ENCODE peak calls at places on chromosomes 12 and 14, in four cellular contexts. E is T-helper 1 cell, D is amniotic stem cell, T is GM12865. A is an unnamed sample.

GRCh38 chr12:71216725-71217579 is 59.2 kb upstream of the TSPAN8 start:
- DNase-seq in E (no peak), D (no peak), T (peak; percentile 32), A (no peak)

GRCh38 chr14:31934767-31935266 is 142.3 kb upstream of the ARHGAP5 start:
- DNase-seq in E (no peak), D (no peak), T (peak; percentile 10), A (no peak)

GRCh38 chr14:103422981-103423600 is 37.9 kb downstream of the MARK3 start:
- DNase-seq in E (no peak), D (no peak), T (peak; percentile 38), A (no peak)

GRCh38 chr12:91778938-91779400 is 366.7 kb downstream of the BTG1 start:
- DNase-seq in E (peak; percentile 15), D (peak; percentile 78), T (peak; percentile 94), A (peak; percentile 15)

GRCh38 chr12:88339254-88339949 is 197.3 kb downstream of the TMTC3 start:
- DNase-seq in E (no peak), D (no peak), T (peak; percentile 2), A (no peak)

GRCh38 chr14:104693482-104694431 is 4.3 kb downstream of the INF2 start:
- DNase-seq in E (no peak), D (no peak), T (no peak), A (no peak)

GRCh38 chr12:115574831-115575230 is 702.7 kb downstream of the MED13L start:
- DNase-seq in E (no peak), D (no peak), T (no peak), A (no peak)

GRCh38 chr12:10521555-10521954 is 15.9 kb downstream of the EIF2S3B start:
- DNase-seq in E (no peak), D (no peak), T (no peak), A (no peak)

GRCh38 chr14:22739423-22739822 is 27.1 kb upstream of the OXA1L start:
- DNase-seq in E (no peak), D (no peak), T (no peak), A (no peak)

GRCh38 chr12:95653761-95654546 is 102.7 kb upstream of the USP44 start:
- DNase-seq in E (no peak), D (peak; percentile 12), T (peak; percentile 5), A (no peak)

GRCh38 chr14:97459180-97459579 is 662.0 kb downstream of the VRK1 start:
- DNase-seq in E (no peak), D (no peak), T (no peak), A (no peak)

GRCh38 chr12:48936379-48936979 is 11.2 kb upstream of the FKBP11 start:
- DNase-seq in E (peak; percentile 81), D (peak; percentile 26), T (peak; percentile 76), A (peak; percentile 69)

GRCh38 chr12:114918535-114919233 is 234.7 kb upstream of the TBX3 start:
- DNase-seq in E (no peak), D (no peak), T (no peak), A (no peak)

GRCh38 chr12:102950107-102950949 is 7.1 kb upstream of the ASCL1 start:
- DNase-seq in E (no peak), D (no peak), T (peak; percentile 35), A (no peak)

GRCh38 chr12:97837401-97837800 is 374.8 kb downstream of the RMST start:
- DNase-seq in E (no peak), D (no peak), T (no peak), A (no peak)

GRCh38 chr14:54444003-54444402 is 2.8 kb upstream of the CNIH1 start:
- DNase-seq in E (no peak), D (no peak), T (no peak), A (no peak)

GRCh38 chr14:31386271-31386670 is 34.1 kb downstream of the HEATR5A start:
- DNase-seq in E (no peak), D (no peak), T (no peak), A (no peak)

GRCh38 chr12:118727967-118728366 is 253.4 kb upstream of the SRRM4 start:
- DNase-seq in E (no peak), D (no peak), T (no peak), A (no peak)

GRCh38 chr12:49703647-49704137 is 3.5 kb downstream of the FMNL3 start:
- DNase-seq in E (peak; percentile 15), D (no peak), T (peak; percentile 87), A (peak; percentile 27)

GRCh38 chr14:38073641-38074040 is 134.1 kb upstream of the SSTR1 start:
- DNase-seq in E (no peak), D (no peak), T (no peak), A (no peak)

GRCh38 chr12:19316420-19316819 is 122.9 kb upstream of the AEBP2 start:
- DNase-seq in E (no peak), D (no peak), T (no peak), A (no peak)

GRCh38 chr12:28215021-28215420 is 24.8 kb downstream of the CCDC91 start:
- DNase-seq in E (no peak), D (no peak), T (no peak), A (no peak)

GRCh38 chr14:105273062-105273461 is 24.7 kb downstream of the BTBD6 start:
- DNase-seq in E (no peak), D (no peak), T (no peak), A (no peak)

GRCh38 chr12:130948136-130948535 is 5.6 kb upstream of the ADGRD1 start:
- DNase-seq in E (no peak), D (no peak), T (no peak), A (no peak)

GRCh38 chr14:31110872-31111271 is 84.7 kb upstream of the STRN3 start:
- DNase-seq in E (no peak), D (no peak), T (no peak), A (no peak)

GRCh38 chr14:56195727-56196126 is 77.5 kb downstream of the PELI2 start:
- DNase-seq in E (no peak), D (no peak), T (peak; percentile 33), A (no peak)

GRCh38 chr14:101962503-101962874 is 1.9 kb upstream of the DYNC1H1 start:
- DNase-seq in E (no peak), D (peak; percentile 71), T (no peak), A (no peak)

GRCh38 chr12:5808956-5809355 is 136.1 kb downstream of the ANO2 start:
- DNase-seq in E (no peak), D (peak; percentile 78), T (no peak), A (no peak)

GRCh38 chr12:124240493-124240892 is 54.4 kb upstream of the RFLNA start:
- DNase-seq in E (no peak), D (no peak), T (peak; percentile 16), A (no peak)

GRCh38 chr12:49708851-49709250 is 1.6 kb upstream of the FMNL3 start:
- DNase-seq in E (no peak), D (no peak), T (no peak), A (no peak)

GRCh38 chr14:93963692-93964091 is 12.7 kb downstream of the ASB2 start:
- DNase-seq in E (no peak), D (no peak), T (no peak), A (no peak)

A was measured in activated T-helper 9 cell treated with anti-CD3 and anti-CD28 coated beads, Interleukin-2, amount 50 U/mL, for 16 hours.